ENCODE peak calls at places on chromosomes 6 and 20, in six cellular contexts. C, T, O, N, K and F are unnamed samples.

GRCh38 chr20:4431446-4431845 is 290.3 kb upstream of the PRND start:
- DNase-seq in C (no peak), T (no peak), O (no peak), N (no peak), K (no peak), F (no peak)

GRCh38 chr6:34531580-34532201 is 24.4 kb downstream of the SPDEF start:
- DNase-seq in C (peak; percentile 55), T (peak; percentile 95), O (peak; percentile 33), N (peak; percentile 95), K (peak; percentile 79), F (no peak)

GRCh38 chr6:2264932-2265331 is 19.5 kb upstream of the GMDS start:
- DNase-seq in C (no peak), T (no peak), O (peak; percentile 27), N (no peak), K (peak; percentile 75), F (no peak)

GRCh38 chr20:41138527-41139226 is 1.3 kb downstream of the PLCG1 start:
- DNase-seq in C (no peak), T (no peak), O (no peak), N (peak; percentile 67), K (no peak), F (no peak)

GRCh38 chr20:62066339-62066982 is 780 bp upstream of the TAF4 start:
- DNase-seq in C (peak; percentile 58), T (peak; percentile 74), O (peak; percentile 41), N (no peak), K (no peak), F (peak; percentile 85)

GRCh38 chr20:59728722-59729430 is 124.5 kb downstream of the PHACTR3 start:
- DNase-seq in C (no peak), T (no peak), O (no peak), N (peak; percentile 52), K (no peak), F (no peak)

GRCh38 chr20:53539516-53539915 is 54.1 kb downstream of the ZNF217 start:
- DNase-seq in C (no peak), T (no peak), O (no peak), N (no peak), K (no peak), F (no peak)

GRCh38 chr6:63584566-63584965 is 12.3 kb downstream of the LOC128125822 start:
- DNase-seq in C (no peak), T (no peak), O (no peak), N (no peak), K (no peak), F (no peak)

GRCh38 chr6:26475823-26476729 is 18.3 kb downstream of the BTN2A1 start:
- DNase-seq in C (peak; percentile 54), T (no peak), O (peak; percentile 9), N (no peak), K (peak; percentile 30), F (no peak)

GRCh38 chr20:45322952-45323383 is 14.9 kb upstream of the MATN4 start:
- DNase-seq in C (peak; percentile 84), T (no peak), O (peak; percentile 58), N (peak; percentile 81), K (peak; percentile 37), F (no peak)

GRCh38 chr6:37239511-37239910 is 18.1 kb upstream of the TBC1D22B start:
- DNase-seq in C (no peak), T (no peak), O (peak; percentile 85), N (no peak), K (peak; percentile 87), F (no peak)

GRCh38 chr20:62589720-62590119 is 52.6 kb upstream of the SLCO4A1 start:
- DNase-seq in C (no peak), T (no peak), O (no peak), N (no peak), K (no peak), F (no peak)

GRCh38 chr6:77650098-77650663 is 2.7 kb upstream of the MEI4 start:
- DNase-seq in C (peak; percentile 45), T (peak; percentile 94), O (no peak), N (no peak), K (no peak), F (peak; percentile 34)

GRCh38 chr20:51574248-51575033 is 31.9 kb upstream of the NFATC2 start:
- DNase-seq in C (no peak), T (no peak), O (no peak), N (no peak), K (peak; percentile 49), F (no peak)

GRCh38 chr20:60630609-60631008 is 621.5 kb upstream of the CDH4 start:
- DNase-seq in C (no peak), T (no peak), O (no peak), N (no peak), K (no peak), F (no peak)

GRCh38 chr6:96075826-96076225 is 60.1 kb downstream of the FUT9 start:
- DNase-seq in C (no peak), T (no peak), O (no peak), N (no peak), K (no peak), F (no peak)

GRCh38 chr6:15331629-15332241 is 85.9 kb downstream of the JARID2 start:
- DNase-seq in C (no peak), T (no peak), O (no peak), N (no peak), K (no peak), F (no peak)

GRCh38 chr6:128230267-128230989 is 290.0 kb downstream of the PTPRK start:
- DNase-seq in C (no peak), T (no peak), O (no peak), N (no peak), K (no peak), F (no peak)

GRCh38 chr6:14035448-14035847 is 82.1 kb upstream of the CD83 start:
- DNase-seq in C (no peak), T (peak; percentile 25), O (peak; percentile 93), N (no peak), K (peak; percentile 82), F (no peak)

GRCh38 chr20:4563534-4563933 is 158.2 kb upstream of the PRND start:
- DNase-seq in C (peak; percentile 16), T (peak; percentile 47), O (peak; percentile 73), N (no peak), K (peak; percentile 76), F (peak; percentile 29)

GRCh38 chr6:115770851-115771250 is 289.8 kb downstream of the FRK start:
- DNase-seq in C (no peak), T (peak; percentile 10), O (no peak), N (no peak), K (no peak), F (no peak)

GRCh38 chr20:57223648-57224489 is 42.6 kb downstream of the BMP7 start:
- DNase-seq in C (no peak), T (no peak), O (peak; percentile 3), N (no peak), K (peak; percentile 42), F (no peak)

DNA sequence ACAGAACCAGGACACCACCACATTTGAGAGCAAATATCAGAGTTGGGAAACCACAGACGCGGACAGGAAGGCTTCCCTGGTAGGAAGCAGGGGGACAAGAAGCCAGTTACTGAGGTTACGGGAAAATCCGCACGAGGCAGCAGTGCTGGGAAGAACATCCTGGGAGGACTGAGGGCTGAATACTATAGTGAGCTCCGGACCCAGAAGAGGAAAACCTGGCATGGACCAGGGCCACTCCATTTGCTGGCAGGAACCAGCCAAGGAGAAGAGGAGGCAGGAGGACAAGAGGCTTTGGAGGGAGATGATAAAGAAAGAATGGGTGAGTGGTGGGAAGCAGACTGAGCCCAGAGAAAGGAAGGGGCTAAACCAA is 6.1 kb upstream of the DSN1 start:
- DNase-seq in C (no peak), T (peak; percentile 42), O (no peak), N (no peak), K (no peak), F (no peak)
- TF ChIP-seq CTCF in C (no peak), T (no peak), O (no peak), N (no peak), K (no peak), F (no peak)

GRCh38 chr6:168060521-168060931 is 18.5 kb downstream of the FRMD1 start:
- DNase-seq in C (peak; percentile 65), T (peak; percentile 65), O (peak; percentile 48), N (peak; percentile 77), K (peak; percentile 54), F (peak; percentile 44)
- TF ChIP-seq CTCF in C (peak; percentile 71), T (no peak), O (peak; percentile 33), N (peak; percentile 57), K (peak; percentile 33), F (peak; percentile 73)

DNA sequence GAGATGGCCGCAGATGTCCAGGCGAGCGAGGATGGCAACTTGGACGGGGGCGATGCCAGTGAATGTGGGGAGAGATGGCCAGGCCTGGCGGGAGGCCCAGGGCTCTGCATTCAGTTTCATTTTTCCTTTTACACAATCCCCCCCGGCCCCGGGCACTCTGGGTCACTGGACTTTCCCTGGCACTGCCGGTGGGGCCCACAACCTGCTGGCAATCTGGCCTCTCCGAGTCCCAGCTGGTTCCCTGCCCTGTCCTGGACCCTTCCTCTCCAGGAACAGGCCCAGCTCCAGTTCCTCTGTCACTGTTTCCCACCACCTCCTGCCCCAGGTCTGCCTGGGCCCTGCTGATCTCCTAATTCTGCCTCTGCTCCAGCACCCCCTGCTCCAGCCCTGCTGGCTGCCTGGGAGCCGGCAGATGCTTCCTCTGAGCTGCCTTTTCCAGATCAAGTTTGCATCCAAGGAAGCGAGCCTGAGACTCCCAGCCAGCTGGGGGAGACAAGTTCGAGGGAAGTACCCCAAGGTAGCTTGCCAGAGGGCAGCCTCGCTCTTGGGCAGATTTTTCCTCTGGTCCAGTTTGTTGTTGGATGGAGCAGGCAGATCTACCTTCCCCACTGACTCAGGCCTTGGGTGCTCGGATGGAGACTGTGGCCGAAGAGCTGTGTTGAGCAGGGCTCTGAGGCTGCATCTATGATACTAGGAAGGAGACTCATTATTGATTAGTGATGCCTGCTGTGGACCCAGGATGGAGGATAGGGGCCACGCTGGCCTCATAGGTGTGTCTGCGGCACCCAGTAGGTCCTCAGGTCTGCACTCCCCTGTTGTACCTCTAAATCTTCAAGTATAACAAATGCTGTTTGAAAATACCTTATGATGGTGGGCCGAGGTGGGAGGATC is 83.2 kb downstream of the CEBPB start:
- DNase-seq in C (no peak), T (peak; percentile 26), O (no peak), N (peak; percentile 69), K (no peak), F (no peak)
- TF ChIP-seq CTCF in C (no peak), T (no peak), O (no peak), N (no peak), K (no peak), F (no peak)

DNA sequence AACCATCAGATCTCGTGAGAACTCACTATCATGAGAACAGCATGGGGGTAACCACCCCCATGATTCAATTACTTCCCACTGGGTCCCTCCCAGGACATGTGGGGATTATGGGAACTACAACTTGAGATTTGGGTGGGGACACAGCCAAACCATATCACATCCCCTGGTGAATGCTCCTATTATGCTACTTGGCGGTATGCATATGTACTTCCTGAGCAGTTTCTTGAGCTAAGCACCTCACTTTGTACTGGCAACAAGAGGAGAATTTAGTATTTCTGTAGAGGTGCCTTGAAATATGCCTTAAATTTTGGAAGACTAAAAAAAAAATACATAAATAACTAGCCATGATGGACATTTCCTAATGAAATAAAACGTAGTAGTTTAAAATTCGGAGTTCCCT is 327.2 kb upstream of the CITED2 start:
- DNase-seq in C (no peak), T (no peak), O (no peak), N (no peak), K (no peak), F (no peak)
- TF ChIP-seq CTCF in C (no peak), T (no peak), O (no peak), N (no peak), K (no peak), F (no peak)